ENCODE peak calls at places on chromosome 21, in seven cellular contexts. M, Z, S, G, X, Q and W are unnamed samples.

GRCh38 chr21:37119421-37120218 is 46.6 kb downstream of the TTC3 start:
- DNase-seq in Q (no peak), X (no peak), S (no peak), Z (peak), M (no peak), G (no peak), W (no peak)

GRCh38 chr21:37006521-37007291 is at the start of gene RIPPLY3:
- DNase-seq in S (no peak), M (no peak), Q (no peak), Z (peak), X (no peak), G (no peak), W (peak)

GRCh38 chr21:34965200-34966174 is 83.6 kb downstream of the RUNX1 start:
- DNase-seq in M (no peak), S (no peak), X (no peak), G (no peak), Q (peak), Z (peak), W (peak)

GRCh38 chr21:46570119-46570518 is 34.8 kb downstream of the S100B start:
- DNase-seq in G (no peak), Z (no peak), S (no peak), Q (no peak), X (no peak), M (no peak), W (no peak)

GRCh38 chr21:45792682-45793383 is 149.3 kb downstream of the PCBP3 start:
- DNase-seq in Q (no peak), Z (no peak), S (no peak), X (no peak), M (no peak), G (no peak), W (no peak)

GRCh38 chr21:43208561-43209332 is 39.9 kb downstream of the CRYAA start:
- DNase-seq in M (no peak), Q (no peak), S (no peak), G (no peak), X (no peak), Z (no peak), W (no peak)

GRCh38 chr21:36005018-36005417 is 55.3 kb downstream of the SETD4 start:
- DNase-seq in X (no peak), Q (peak), G (no peak), S (peak), Z (no peak), M (no peak), W (peak)

GRCh38 chr21:29443398-29444010 is 144.8 kb downstream of the BACH1 start:
- DNase-seq in Q (peak), S (peak), Z (peak), G (no peak), M (no peak), X (no peak), W (peak)

GRCh38 chr21:28826569-28826968 is 166.1 kb downstream of the LTN1 start:
- DNase-seq in X (no peak), Z (no peak), M (no peak), Q (no peak), S (no peak), G (no peak), W (no peak)

GRCh38 chr21:33684068-33684467 is 41.8 kb downstream of the ITSN1 start:
- DNase-seq in Q (no peak), S (no peak), Z (no peak), X (no peak), G (no peak), M (no peak), W (no peak)

GRCh38 chr21:40696246-40696645 is 150.7 kb downstream of the DSCAM start:
- DNase-seq in X (no peak), M (no peak), Z (no peak), S (no peak), G (no peak), Q (no peak), W (no peak)

GRCh38 chr21:36297938-36298572 is 21.9 kb upstream of the MORC3 start:
- DNase-seq in Z (no peak), G (no peak), M (no peak), Q (no peak), X (no peak), S (no peak), W (no peak)

GRCh38 chr21:33434770-33435360 is 31.7 kb downstream of the IFNGR2 start:
- DNase-seq in Z (peak), G (no peak), X (peak), M (no peak), Q (peak), S (peak), W (peak)

GRCh38 chr21:44766014-44766817 is 35.4 kb downstream of the UBE2G2 start:
- DNase-seq in X (no peak), M (no peak), S (no peak), Q (no peak), G (no peak), Z (no peak), W (no peak)

GRCh38 chr21:44763050-44763378 is 38.6 kb downstream of the UBE2G2 start:
- DNase-seq in X (no peak), Q (no peak), S (no peak), G (no peak), M (no peak), Z (no peak), W (no peak)

GRCh38 chr21:44763451-44764318 is 37.9 kb downstream of the UBE2G2 start:
- DNase-seq in G (no peak), M (no peak), Z (no peak), Q (no peak), X (no peak), S (no peak), W (no peak)

GRCh38 chr21:44765231-44766013 is 36.2 kb downstream of the UBE2G2 start:
- DNase-seq in M (no peak), Z (no peak), Q (peak), S (no peak), X (no peak), G (no peak), W (peak)

GRCh38 chr21:44764319-44765230 is 37.0 kb downstream of the UBE2G2 start:
- DNase-seq in Q (no peak), Z (no peak), S (no peak), X (no peak), G (no peak), M (no peak), W (no peak)
- H3K4me3 ChIP-seq in Q (no peak), Z (no peak), S (no peak), X (no peak), G (no peak), M (no peak), W (no peak)

GRCh38 chr21:44751186-44751798 is 39.9 kb upstream of the TSPEAR start:
- DNase-seq in G (no peak), Z (no peak), S (no peak), Q (no peak), M (no peak), X (no peak), W (no peak)

GRCh38 chr21:44750675-44751025 is 39.3 kb upstream of the TSPEAR start:
- DNase-seq in Z (no peak), S (no peak), X (no peak), M (no peak), Q (no peak), G (no peak), W (no peak)

GRCh38 chr21:44753357-44753756 is 42.0 kb upstream of the TSPEAR start:
- DNase-seq in S (no peak), X (no peak), Q (no peak), G (no peak), M (no peak), Z (no peak), W (no peak)

GRCh38 chr21:44751799-44752636 is 40.6 kb upstream of the TSPEAR start:
- DNase-seq in Z (no peak), G (no peak), Q (no peak), M (no peak), S (no peak), X (no peak), W (no peak)

GRCh38 chr21:44752701-44753235 is 41.4 kb upstream of the TSPEAR start:
- DNase-seq in X (no peak), G (peak), M (no peak), Z (no peak), Q (no peak), S (no peak), W (peak)
- TF ChIP-seq CTCF in X (no peak), G (no peak), M (no peak), Z (no peak), Q (no peak), S (no peak), W (peak)

GRCh38 chr21:42063206-42063577 is 7.9 kb upstream of the UMODL1 start:
- DNase-seq in X (no peak), S (no peak), Q (no peak), G (no peak), M (no peak), Z (no peak), W (no peak)

GRCh38 chr21:42062543-42063022 is 8.5 kb upstream of the UMODL1 start:
- DNase-seq in S (no peak), M (no peak), X (no peak), G (no peak), Z (no peak), Q (no peak), W (no peak)

GRCh38 chr21:42060166-42060565 is 11.0 kb upstream of the UMODL1 start:
- DNase-seq in G (no peak), X (no peak), M (no peak), Q (no peak), Z (no peak), S (no peak), W (no peak)

GRCh38 chr21:42061195-42061865 is 9.8 kb upstream of the UMODL1 start:
- DNase-seq in Z (no peak), X (no peak), M (no peak), Q (no peak), S (no peak), G (no peak), W (no peak)

GRCh38 chr21:42061866-42062542 is 9.1 kb upstream of the UMODL1 start:
- DNase-seq in X (no peak), S (no peak), Q (no peak), G (no peak), M (no peak), Z (no peak), W (no peak)
- H3K4me3 ChIP-seq in X (no peak), S (no peak), Q (no peak), G (no peak), M (no peak), Z (no peak), W (no peak)

DNA sequence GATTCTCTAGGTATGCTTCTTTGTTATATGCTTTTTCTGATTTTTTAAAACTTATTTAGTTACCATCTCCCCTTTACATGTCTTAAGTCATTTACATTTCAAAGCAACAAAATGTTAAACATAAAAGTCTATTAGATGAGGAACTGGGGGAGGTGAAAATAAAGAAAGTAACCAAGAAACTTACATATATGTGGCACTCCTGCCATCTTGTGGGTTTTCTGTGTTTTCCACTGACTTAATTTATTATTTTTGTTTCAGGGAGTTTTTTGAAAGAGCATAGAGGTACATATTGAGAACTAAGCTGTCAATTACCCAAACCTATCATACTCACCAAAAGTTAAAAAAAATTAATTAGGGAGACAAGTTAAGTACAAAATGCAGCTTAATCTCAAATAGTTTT is 1531.1 kb downstream of the MRPL39 start:
- DNase-seq in Q (no peak), X (no peak), G (no peak), S (no peak), M (no peak), Z (peak), W (peak)
- TF ChIP-seq CTCF in Q (no peak), X (no peak), G (no peak), S (no peak), M (no peak), Z (no peak), W (no peak)

GRCh38 chr21:15276243-15276642 is 211.4 kb upstream of the NRIP1 start:
- DNase-seq in S (no peak), X (no peak), M (no peak), Q (no peak), Z (no peak), G (no peak), W (no peak)
- H3K4me3 ChIP-seq in S (no peak), X (no peak), M (no peak), Q (no peak), Z (no peak), G (no peak), W (no peak)